ENCODE peak calls at places on chromosomes 12 and 14, in nine cellular contexts. Q, V, T, J, Y, S, R, P and F are unnamed samples. For H3K36me3, the result is how much of the 10 kb centered on the place peaks cover.

GRCh38 chr14:72679106-72679505 is 214.8 kb downstream of the DPF3 start:
- DNase-seq in Q (no peak), V (no peak), T (peak), J (no peak), Y (peak), S (no peak), R (no peak), P (no peak), F (no peak)

GRCh38 chr12:26156201-26156871 is 31.5 kb upstream of the BHLHE41 start:
- DNase-seq in Q (no peak), V (no peak), T (no peak), J (peak), Y (no peak), S (no peak), R (no peak), P (no peak), F (no peak)

GRCh38 chr14:74400919-74401503 is 25.0 kb downstream of the SYNDIG1L start:
- DNase-seq in Q (no peak), V (no peak), T (no peak), J (no peak), Y (no peak), S (no peak), R (no peak), P (peak), F (no peak)

GRCh38 chr12:130162771-130163460 is 652 bp downstream of the FZD10 start:
- DNase-seq in Q (no peak), V (no peak), T (no peak), J (no peak), Y (no peak), S (no peak), R (peak), P (no peak), F (no peak)

GRCh38 chr12:123024819-123025391 is 44.4 kb downstream of the ARL6IP4 start:
- DNase-seq in Q (no peak), V (no peak), T (no peak), J (no peak), Y (peak), S (no peak), R (no peak), P (no peak), F (no peak)

GRCh38 chr12:41293011-41293410 is 104.9 kb downstream of the PDZRN4 start:
- DNase-seq in Q (no peak), V (no peak), T (no peak), J (no peak), Y (no peak), S (no peak), R (no peak), P (no peak), F (no peak)

GRCh38 chr12:51811203-51811805 is 37.2 kb downstream of the FIGNL2 start:
- DNase-seq in Q (no peak), V (no peak), T (no peak), J (no peak), Y (no peak), S (no peak), R (no peak), P (no peak), F (peak)

GRCh38 chr12:3751151-3752095 is 1.5 kb downstream of the CRACR2A start:
- DNase-seq in Q (peak), V (no peak), T (no peak), J (no peak), Y (no peak), S (no peak), R (no peak), P (no peak), F (no peak)

GRCh38 chr12:12915654-12916053 is 24.3 kb downstream of the GPRC5A start:
- DNase-seq in Q (no peak), V (no peak), T (no peak), J (no peak), Y (no peak), S (no peak), R (no peak), P (no peak), F (no peak)

GRCh38 chr12:47078733-47079364 is 572 bp upstream of the PCED1B start:
- DNase-seq in Q (no peak), V (peak), T (peak), J (peak), Y (peak), S (peak), R (no peak), P (no peak), F (peak)

GRCh38 chr12:14317362-14318146 is 47.9 kb upstream of the ATF7IP start:
- DNase-seq in Q (peak), V (no peak), T (no peak), J (no peak), Y (no peak), S (no peak), R (no peak), P (no peak), F (no peak)

GRCh38 chr12:16622315-16622714 is 16.4 kb upstream of the LMO3 start:
- DNase-seq in Q (no peak), V (no peak), T (no peak), J (no peak), Y (no peak), S (no peak), R (no peak), P (no peak), F (peak)

GRCh38 chr14:33914676-33915516 is 36.0 kb downstream of the EGLN3 start:
- DNase-seq in Q (no peak), V (no peak), T (no peak), J (no peak), Y (peak), S (no peak), R (no peak), P (no peak), F (no peak)

GRCh38 chr12:19151298-19151697 is 21.8 kb downstream of the PLEKHA5 start:
- DNase-seq in Q (no peak), V (no peak), T (no peak), J (no peak), Y (no peak), S (no peak), R (no peak), P (no peak), F (no peak)

GRCh38 chr12:96487214-96487613 is 2.2 kb upstream of the CFAP54 start:
- DNase-seq in Q (no peak), V (no peak), T (no peak), J (no peak), Y (peak), S (no peak), R (no peak), P (no peak), F (no peak)

GRCh38 chr14:103091041-103091882 is 3.3 kb upstream of the EXOC3L4 start:
- DNase-seq in Q (no peak), V (no peak), T (peak), J (peak), Y (peak), S (no peak), R (peak), P (no peak), F (peak)

GRCh38 chr14:105347587-105347968 is 33.0 kb downstream of the PACS2 start:
- DNase-seq in Q (no peak), V (no peak), T (no peak), J (no peak), Y (no peak), S (no peak), R (no peak), P (no peak), F (no peak)

GRCh38 chr12:95762123-95762785 is 28.3 kb downstream of the NTN4 start:
- DNase-seq in Q (no peak), V (no peak), T (peak), J (no peak), Y (no peak), S (no peak), R (no peak), P (no peak), F (peak)

GRCh38 chr14:101584049-101584859 is 23.0 kb downstream of the DIO3 start:
- DNase-seq in Q (no peak), V (peak), T (no peak), J (peak), Y (no peak), S (no peak), R (no peak), P (peak), F (no peak)

GRCh38 chr12:106032141-106032925 is 106.4 kb downstream of the NUAK1 start:
- DNase-seq in Q (no peak), V (no peak), T (no peak), J (no peak), Y (peak), S (no peak), R (no peak), P (no peak), F (no peak)

GRCh38 chr12:95316798-95317197 is 99.2 kb downstream of the VEZT start:
- DNase-seq in Q (no peak), V (no peak), T (no peak), J (no peak), Y (no peak), S (no peak), R (no peak), P (no peak), F (no peak)

GRCh38 chr14:22982477-22983245 is at the start of gene AJUBA:
- DNase-seq in Q (peak), V (peak), T (peak), J (peak), Y (peak), S (peak), R (peak), P (peak), F (peak)

GRCh38 chr14:60051690-60052324 is 39.9 kb upstream of the PCNX4 start:
- DNase-seq in Q (no peak), V (no peak), T (no peak), J (no peak), Y (peak), S (no peak), R (no peak), P (no peak), F (no peak)

GRCh38 chr14:87944987-87945604 is 47.9 kb downstream of the GALC start:
- DNase-seq in Q (no peak), V (no peak), T (no peak), J (no peak), Y (peak), S (no peak), R (no peak), P (no peak), F (no peak)

GRCh38 chr14:94376976-94377865 is 11.2 kb downstream of the SERPINA1 start:
- DNase-seq in Q (no peak), V (no peak), T (no peak), J (no peak), Y (no peak), S (no peak), R (no peak), P (no peak), F (no peak)

GRCh38 chr12:70609203-70609602 is 28.0 kb downstream of the PTPRB start:
- DNase-seq in Q (no peak), V (no peak), T (no peak), J (no peak), Y (no peak), S (no peak), R (no peak), P (no peak), F (no peak)

GRCh38 chr14:95601650-95602049 is 66.8 kb downstream of the GLRX5 start:
- DNase-seq in Q (no peak), V (no peak), T (no peak), J (no peak), Y (no peak), S (no peak), R (no peak), P (no peak), F (no peak)

GRCh38 chr12:109595321-109595902 is 21.8 kb downstream of the MVK start:
- DNase-seq in Q (no peak), V (no peak), T (no peak), J (no peak), Y (no peak), S (no peak), R (no peak), P (no peak), F (no peak)

GRCh38 chr12:94172973-94173372 is 24.6 kb downstream of the PLXNC1 start:
- DNase-seq in Q (no peak), V (no peak), T (peak), J (no peak), Y (peak), S (no peak), R (no peak), P (no peak), F (no peak)

GRCh38 chr12:78641837-78642423 is 222.6 kb upstream of the SYT1 start:
- DNase-seq in Q (no peak), V (no peak), T (no peak), J (no peak), Y (peak), S (no peak), R (no peak), P (no peak), F (no peak)

GRCh38 chr12:32819424-32819823 is 63.7 kb upstream of the YARS2 start:
- DNase-seq in Q (no peak), V (no peak), T (no peak), J (no peak), Y (no peak), S (no peak), R (no peak), P (no peak), F (no peak)

GRCh38 chr12:16385779-16386646 is 38.6 kb downstream of the MGST1 start:
- DNase-seq in Q (no peak), V (no peak), T (peak), J (no peak), Y (peak), S (peak), R (no peak), P (no peak), F (peak)

GRCh38 chr14:44404599-44405349 is 102.3 kb downstream of the FSCB start:
- DNase-seq in Q (no peak), V (no peak), T (no peak), J (no peak), Y (no peak), S (no peak), R (no peak), P (no peak), F (no peak)

GRCh38 chr12:132617822-132618682 is 524 bp upstream of the P2RX2 start:
- DNase-seq in Q (no peak), V (no peak), T (no peak), J (no peak), Y (no peak), S (no peak), R (no peak), P (no peak), F (no peak)

GRCh38 chr14:99747582-99748330 is 45.5 kb upstream of the EML1 start:
- DNase-seq in Q (no peak), V (no peak), T (no peak), J (no peak), Y (no peak), S (no peak), R (no peak), P (no peak), F (no peak)

GRCh38 chr12:6569786-6570185 is 1.7 kb upstream of the NOP2 start:
- DNase-seq in Q (no peak), V (no peak), T (no peak), J (no peak), Y (no peak), S (no peak), R (no peak), P (no peak), F (no peak)
- TF ChIP-seq POLR2A in Q (no peak), V (no peak), T (no peak), J (no peak), Y (no peak), S (no peak), R (no peak), P (no peak), F (no peak)

GRCh38 chr12:112066566-112066965 is 42.0 kb downstream of the NAA25 start:
- DNase-seq in Q (no peak), V (no peak), T (no peak), J (no peak), Y (no peak), S (no peak), R (no peak), P (no peak), F (no peak)
- H3K36me3 ChIP-seq in Q (under half), V (under half), T (half or more), J (under half), Y (half or more), S (under half), R (under half), P (half or more), F (under half)

GRCh38 chr12:64779349-64779974 is 20.3 kb upstream of the GNS start:
- DNase-seq in Q (no peak), V (no peak), T (no peak), J (peak), Y (no peak), S (no peak), R (no peak), P (no peak), F (no peak)

GRCh38 chr12:64780531-64781373 is 21.5 kb upstream of the GNS start:
- DNase-seq in Q (no peak), V (peak), T (peak), J (peak), Y (no peak), S (peak), R (peak), P (no peak), F (peak)

GRCh38 chr12:64782181-64782580 is 23.0 kb upstream of the GNS start:
- DNase-seq in Q (no peak), V (no peak), T (peak), J (no peak), Y (no peak), S (no peak), R (no peak), P (no peak), F (no peak)

GRCh38 chr12:64780220-64780530 is 21.0 kb upstream of the GNS start:
- DNase-seq in Q (no peak), V (no peak), T (no peak), J (no peak), Y (no peak), S (no peak), R (no peak), P (no peak), F (no peak)

GRCh38 chr12:64781374-64782029 is 22.3 kb upstream of the GNS start:
- DNase-seq in Q (no peak), V (no peak), T (peak), J (no peak), Y (no peak), S (no peak), R (no peak), P (no peak), F (peak)
- H3K4me3 ChIP-seq in Q (peak), V (peak), T (peak), J (peak), Y (no peak), S (peak), R (peak), P (peak), F (peak)

DNA sequence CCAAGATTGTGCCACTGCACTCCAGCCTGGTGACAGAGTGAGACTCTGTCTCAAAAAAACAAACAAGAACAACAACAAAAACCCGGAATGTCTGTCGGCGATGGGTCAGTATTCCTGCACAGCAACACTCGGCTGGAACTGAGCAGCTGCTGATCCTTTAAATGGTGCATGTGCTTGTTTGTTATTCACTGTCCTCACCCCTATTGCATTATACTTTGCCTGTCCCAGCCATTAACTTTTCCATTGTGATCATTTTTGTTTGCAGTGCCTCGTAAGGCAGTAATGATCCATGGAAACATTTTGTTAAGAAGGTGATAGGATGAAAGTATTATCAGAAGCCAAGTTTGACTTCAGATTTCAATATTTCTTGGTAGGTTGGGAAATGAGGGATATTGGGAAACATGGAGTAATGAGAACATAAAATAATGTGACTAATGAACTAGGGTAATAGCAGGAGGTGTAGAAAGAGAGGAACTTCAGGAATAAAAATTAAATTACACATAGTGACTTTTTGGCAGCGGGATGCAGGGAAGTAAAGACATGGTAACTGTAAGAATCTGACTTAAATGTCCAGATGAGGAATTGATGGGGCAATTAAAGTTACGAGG is 6.1 kb downstream of the ACSS3 start:
- DNase-seq in Q (no peak), V (no peak), T (no peak), J (no peak), Y (no peak), S (no peak), R (no peak), P (no peak), F (no peak)
- TF ChIP-seq POLR2A in Q (no peak), V (no peak), T (no peak), J (no peak), Y (no peak), S (no peak), R (no peak), P (no peak), F (no peak)

DNA sequence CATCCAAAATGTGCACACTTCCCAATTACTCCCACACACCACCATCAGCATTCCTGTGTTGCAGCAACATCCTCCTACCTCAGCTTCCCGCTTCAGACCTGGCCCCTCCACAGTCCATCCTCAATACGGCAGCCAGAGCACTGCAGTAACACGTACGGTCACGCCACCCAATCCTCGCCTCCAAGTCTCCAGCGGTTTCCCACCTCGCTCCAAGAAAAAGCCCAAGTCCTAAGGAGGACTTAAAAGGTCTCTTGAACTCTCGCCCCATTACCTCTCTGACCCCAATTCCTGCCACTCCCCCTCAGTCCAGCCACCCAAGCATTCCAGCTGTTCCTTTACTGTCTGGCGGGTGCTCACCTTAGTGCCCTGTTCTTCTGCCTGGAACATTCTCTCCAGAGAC is 12.0 kb downstream of the FBXO21 start:
- DNase-seq in Q (no peak), V (no peak), T (no peak), J (no peak), Y (no peak), S (no peak), R (no peak), P (peak), F (no peak)
- H3K36me3 ChIP-seq in Q (under half), V (under half), T (half or more), J (under half), Y (under half), S (under half), R (under half), P (half or more), F (under half)

DNA sequence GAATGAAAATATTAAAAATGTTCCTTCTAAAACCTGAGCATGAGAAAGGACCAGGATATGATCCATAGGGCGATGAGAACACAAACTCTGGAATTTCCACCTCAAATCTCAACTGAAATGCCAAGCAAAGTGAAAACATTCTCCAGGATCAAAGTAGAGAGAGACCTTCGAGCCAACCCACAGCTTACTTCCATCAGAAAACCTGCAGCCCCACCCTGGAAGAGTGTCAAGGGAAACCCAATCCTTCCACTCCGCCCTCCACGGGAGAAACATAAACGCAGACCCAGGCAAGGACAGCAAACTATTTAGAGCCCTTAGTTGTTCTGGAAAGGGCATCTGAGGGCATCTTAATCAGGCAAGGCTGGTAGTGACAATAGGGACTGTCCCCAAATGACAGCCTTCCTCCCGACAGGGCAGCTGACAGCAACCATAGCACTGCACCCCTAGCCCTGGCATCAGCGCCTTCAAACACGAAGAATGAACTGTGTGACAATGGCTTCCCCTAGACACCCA is 21.8 kb downstream of the SLC15A4 start:
- DNase-seq in Q (no peak), V (no peak), T (no peak), J (no peak), Y (peak), S (no peak), R (no peak), P (no peak), F (peak)
- H3K4me3 ChIP-seq in Q (no peak), V (no peak), T (no peak), J (no peak), Y (no peak), S (no peak), R (no peak), P (no peak), F (no peak)